ENCODE peak calls at places on chromosomes 6 and 20, in four cellular contexts. Y is body of pancreas, C is natural killer cell, E is cardiac fibroblast. T is an unnamed sample.

GRCh38 chr20:32837157-32837556 is 17.4 kb downstream of the MAPRE1 start:
- DNase-seq in E (no peak), Y (no peak), C (no peak), T (no peak)

GRCh38 chr6:153103256-153103655 is 27.8 kb downstream of the RGS17 start:
- DNase-seq in Y (no peak), C (no peak), E (peak), T (no peak)

GRCh38 chr20:64166712-64167615 is 2.7 kb downstream of the MYT1 start:
- DNase-seq in Y (no peak), E (no peak), C (no peak), T (no peak)

GRCh38 chr6:122610690-122611455 is 668 bp downstream of the PKIB start:
- DNase-seq in E (peak), Y (peak), C (no peak), T (no peak)

GRCh38 chr6:3751019-3751729 is at the start of gene PXDC1:
- DNase-seq in E (no peak), Y (peak), C (peak), T (no peak)

GRCh38 chr6:149289966-149290365 is 27.5 kb upstream of the TAB2 start:
- DNase-seq in E (no peak), C (no peak), Y (no peak), T (no peak)

GRCh38 chr20:51386586-51386985 is 155.9 kb downstream of the NFATC2 start:
- DNase-seq in E (no peak), Y (no peak), C (no peak), T (no peak)

GRCh38 chr6:24126586-24127192 is 674 bp downstream of the NRSN1 start:
- DNase-seq in E (peak), C (no peak), Y (peak), T (no peak)

GRCh38 chr6:112640895-112641294 is 293.8 kb downstream of the RFPL4B start:
- DNase-seq in E (no peak), Y (no peak), C (no peak), T (no peak)

GRCh38 chr6:20684474-20684873 is 150.2 kb downstream of the CDKAL1 start:
- DNase-seq in Y (no peak), E (no peak), C (no peak), T (no peak)

GRCh38 chr6:73521351-73522254 is 771 bp upstream of the EEF1A1 start:
- DNase-seq in E (peak), C (peak), Y (peak), T (peak)

GRCh38 chr20:35886537-35886936 is 67.8 kb downstream of the SCAND1 start:
- DNase-seq in E (no peak), Y (no peak), C (no peak), T (no peak)

GRCh38 chr20:13234961-13235360 is 13.9 kb downstream of the ISM1 start:
- DNase-seq in Y (no peak), E (no peak), C (no peak), T (no peak)
- TF ChIP-seq CTCF in Y (no peak), E (no peak), C (no peak), T (no peak)

GRCh38 chr6:29967379-29968010 is 25.2 kb downstream of the HLA-A start:
- DNase-seq in E (peak), C (no peak), Y (peak), T (no peak)
- TF ChIP-seq CTCF in E (peak), C (peak), Y (peak), T (no peak)

GRCh38 chr20:38172344-38172743 is 7.3 kb upstream of the TGM2 start:
- DNase-seq in E (peak), C (no peak), Y (no peak), T (no peak)
- TF ChIP-seq CTCF in E (peak), C (no peak), Y (no peak), T (no peak)

DNA sequence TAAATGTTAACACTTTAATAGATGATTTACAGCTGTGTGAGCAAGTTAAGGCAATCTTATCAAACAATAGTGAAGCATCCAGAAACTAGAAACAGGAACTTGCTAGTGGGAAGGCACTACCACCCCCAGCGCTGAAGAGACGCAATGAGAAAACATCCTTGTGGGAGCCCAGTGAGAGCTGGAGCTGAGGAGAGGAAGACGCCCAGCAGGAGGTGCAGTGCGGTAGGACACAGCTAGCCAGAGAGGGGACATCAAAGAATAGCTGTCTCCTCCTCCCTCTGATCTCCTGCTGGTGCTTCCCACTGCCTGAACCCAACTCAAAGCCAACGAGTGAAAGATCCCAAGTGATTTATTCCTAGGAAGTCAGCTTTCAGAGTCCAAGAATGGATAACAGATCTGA is 140.3 kb downstream of the COL12A1 start:
- DNase-seq in E (peak), C (no peak), Y (no peak), T (no peak)
- TF ChIP-seq CTCF in E (peak), C (no peak), Y (no peak), T (no peak)

DNA sequence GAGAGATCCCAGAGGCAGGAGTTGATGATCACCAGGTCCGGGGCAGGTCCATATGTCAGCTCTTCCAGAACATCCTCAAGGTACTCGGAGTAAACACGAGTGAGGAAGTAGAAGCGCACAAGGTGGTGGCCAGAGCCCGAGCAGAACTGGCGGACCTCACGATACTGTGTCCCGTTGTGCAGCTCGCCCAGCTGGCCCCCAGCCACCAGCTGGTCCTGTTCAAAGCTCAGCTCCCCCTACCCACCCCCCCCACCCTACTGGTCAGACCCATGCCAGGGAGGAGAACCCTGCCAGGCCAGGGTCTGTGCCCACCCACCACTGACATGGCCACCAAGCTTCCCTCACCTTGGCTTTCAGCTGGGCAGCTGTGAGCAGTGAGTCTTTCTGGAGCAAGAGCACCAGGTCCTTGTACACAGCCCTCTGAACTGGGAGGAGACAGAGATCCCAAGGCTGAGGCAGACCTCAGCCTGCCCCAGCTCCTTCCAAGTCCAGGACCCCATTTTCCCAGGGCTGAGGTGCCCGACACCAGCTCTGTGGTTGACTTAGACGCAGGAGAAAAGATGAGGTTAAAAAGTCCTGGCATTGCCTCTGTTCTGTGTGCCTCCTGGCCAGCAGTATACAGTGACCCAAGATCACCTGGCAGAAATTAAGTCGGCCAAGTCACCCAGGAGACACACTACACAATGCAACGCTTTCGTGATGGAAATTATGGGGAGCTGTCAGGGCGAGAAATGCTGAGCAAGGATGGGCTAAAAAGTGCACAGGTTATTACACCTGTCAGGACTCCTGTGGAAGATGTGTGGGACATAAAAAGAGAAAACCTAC is 1.4 kb downstream of the PCED1A start:
- DNase-seq in E (no peak), C (no peak), Y (no peak), T (no peak)
- TF ChIP-seq CTCF in E (no peak), C (no peak), Y (no peak), T (no peak)

GRCh38 chr6:13427346-13427745 is 60.1 kb downstream of the GFOD1 start:
- DNase-seq in C (peak), Y (no peak), E (no peak), T (no peak)

GRCh38 chr6:13428528-13429405 is 58.6 kb downstream of the GFOD1 start:
- DNase-seq in E (no peak), Y (no peak), C (no peak), T (peak)

GRCh38 chr6:13425971-13426931 is 61.1 kb downstream of the GFOD1 start:
- DNase-seq in C (no peak), E (peak), Y (no peak), T (no peak)

GRCh38 chr6:13429406-13429753 is 58.0 kb downstream of the GFOD1 start:
- DNase-seq in C (no peak), E (no peak), Y (no peak), T (no peak)

DNA sequence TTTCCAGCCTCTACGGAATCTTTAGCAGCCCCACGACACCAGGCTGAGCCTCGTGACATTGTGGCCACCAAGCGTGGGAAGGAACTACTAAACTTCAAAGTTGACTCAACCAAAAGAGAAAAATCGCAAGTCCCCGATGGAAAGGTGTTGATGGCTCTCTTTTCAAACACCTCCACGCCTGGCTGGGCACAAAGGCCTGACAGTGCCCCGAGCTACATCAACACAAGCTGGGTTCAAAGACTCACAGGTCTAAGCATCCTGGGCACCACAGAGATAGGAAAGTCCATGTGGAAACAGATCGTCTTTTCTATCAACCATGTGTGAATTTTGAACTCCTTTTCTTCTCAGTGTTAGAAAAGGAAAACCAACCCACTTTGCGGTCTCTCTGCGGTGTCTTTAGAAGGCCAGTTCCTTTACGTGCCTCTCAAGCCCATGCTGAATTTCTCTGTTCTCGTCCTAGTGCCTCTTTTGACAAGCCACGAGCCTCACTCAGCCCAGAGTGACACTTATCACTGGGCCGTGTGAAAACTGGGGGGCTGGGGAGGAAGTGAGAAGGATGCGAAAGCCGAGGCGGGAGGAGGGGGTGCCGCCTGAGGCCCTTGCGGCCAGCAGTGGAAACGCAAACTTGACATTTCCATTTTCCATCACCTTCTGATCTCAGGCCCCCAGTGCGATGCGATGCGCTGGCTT is 59.4 kb downstream of the GFOD1 start:
- DNase-seq in E (no peak), Y (no peak), C (peak), T (peak)
- TF ChIP-seq CTCF in E (no peak), Y (no peak), C (peak), T (no peak)

GRCh38 chr6:33590531-33591198 is 10.6 kb upstream of the BAK1 start:
- DNase-seq in Y (peak), C (no peak), E (no peak), T (peak)
- TF ChIP-seq CTCF in Y (no peak), C (no peak), E (peak), T (no peak)

GRCh38 chr20:19071902-19072498 is 140.4 kb upstream of the SLC24A3 start:
- DNase-seq in C (no peak), Y (no peak), E (no peak), T (no peak)

GRCh38 chr20:19072988-19073387 is 139.5 kb upstream of the SLC24A3 start:
- DNase-seq in C (no peak), E (no peak), Y (no peak), T (no peak)

GRCh38 chr20:19074828-19075516 is 137.5 kb upstream of the SLC24A3 start:
- DNase-seq in E (no peak), C (peak), Y (peak), T (no peak)

GRCh38 chr20:19071442-19071717 is 141.1 kb upstream of the SLC24A3 start:
- DNase-seq in E (no peak), C (no peak), Y (no peak), T (no peak)

GRCh38 chr20:19073584-19074198 is 138.8 kb upstream of the SLC24A3 start:
- DNase-seq in Y (no peak), E (no peak), C (no peak), T (no peak)
- TF ChIP-seq CTCF in Y (no peak), E (peak), C (no peak), T (no peak)